ENCODE peak calls at places on chromosomes 6 and 20, in four cellular contexts. A is activated T-cell treated with anti-CD3 and anti-CD28 coated beads, Interleukin-2, amount 50 U/mL, for 24 hours; K is suprapubic skin; M is HTR-8/SVneo. L is an unnamed sample.
A peak's percentile ranks its signal among the peaks of the same experiment; 100 is the strongest.

GRCh38 chr6:156791261-156791850 is 14.2 kb downstream of the ARID1B start:
- DNase-seq in K (no peak), M (no peak), A (no peak), L (peak; percentile 82)

GRCh38 chr20:23361651-23362391 is at the start of gene GZF1:
- DNase-seq in M (peak; percentile 91), K (peak; percentile 98), A (peak; percentile 99), L (peak; percentile 99)

GRCh38 chr20:59724457-59725366 is 120.4 kb downstream of the PHACTR3 start:
- DNase-seq in K (no peak), M (no peak), A (no peak), L (no peak)

GRCh38 chr6:74899416-74899815 is 306.4 kb downstream of the COL12A1 start:
- DNase-seq in A (no peak), M (no peak), K (no peak), L (peak; percentile 63)

GRCh38 chr20:48531505-48531904 is 296.3 kb downstream of the PREX1 start:
- DNase-seq in K (no peak), M (no peak), A (no peak), L (no peak)

GRCh38 chr6:158816329-158816728 is 2.8 kb downstream of the EZR start:
- DNase-seq in K (no peak), M (no peak), A (no peak), L (no peak)

GRCh38 chr6:40779399-40779798 is 192.2 kb upstream of the LRFN2 start:
- DNase-seq in A (no peak), K (no peak), M (peak; percentile 78), L (no peak)

GRCh38 chr6:10837692-10837996 is 695 bp downstream of the MAK start:
- DNase-seq in K (no peak), A (peak; percentile 44), M (no peak), L (no peak)

GRCh38 chr6:45677381-45677992 is 299.8 kb upstream of the SUPT3H start:
- DNase-seq in A (peak; percentile 60), M (no peak), K (no peak), L (peak; percentile 90)

GRCh38 chr6:118387921-118388701 is 160.0 kb upstream of the PLN start:
- DNase-seq in K (no peak), M (peak; percentile 34), A (no peak), L (no peak)

GRCh38 chr6:106830930-106831329 is 143.6 kb downstream of the CD24 start:
- DNase-seq in K (no peak), M (no peak), A (no peak), L (no peak)